ENCODE peak calls at places on chromosomes 16 and 17, in four cellular contexts. K, D, E and B are unnamed samples.

GRCh38 chr16:88914750-88915368 is 48.4 kb upstream of the PABPN1L start:
- DNase-seq in D (no peak), K (no peak), E (no peak), B (no peak)

GRCh38 chr16:21277927-21278706 is at the start of gene CRYM:
- DNase-seq in E (no peak), D (peak; percentile 87), K (peak; percentile 33), B (no peak)

GRCh38 chr17:20156196-20157077 is 147.3 kb downstream of the SPECC1 start:
- DNase-seq in E (no peak), D (no peak), K (peak; percentile 9), B (peak; percentile 21)

GRCh38 chr16:69924777-69925191 is 26.4 kb upstream of the CLEC18A start:
- DNase-seq in K (no peak), E (no peak), D (no peak), B (no peak)

GRCh38 chr17:56943505-56944125 is 17.2 kb downstream of the COIL start:
- DNase-seq in D (no peak), K (no peak), E (no peak), B (no peak)

GRCh38 chr16:85173077-85173980 is 61.1 kb upstream of the CIBAR2 start:
- DNase-seq in E (no peak), K (no peak), D (no peak), B (no peak)

GRCh38 chr17:81412490-81413093 is 17.3 kb downstream of the BAHCC1 start:
- DNase-seq in K (peak; percentile 58), D (no peak), E (no peak), B (peak; percentile 62)

GRCh38 chr17:40895106-40895730 is 10.2 kb upstream of the KRT20 start:
- DNase-seq in K (no peak), E (no peak), D (no peak), B (no peak)

GRCh38 chr17:81991684-81992513 is 14.5 kb downstream of the ASPSCR1 start:
- DNase-seq in K (no peak), D (peak; percentile 92), E (no peak), B (no peak)

GRCh38 chr16:11354407-11354732 is 9.1 kb downstream of the RMI2 start:
- DNase-seq in E (no peak), D (no peak), K (no peak), B (no peak)

GRCh38 chr16:7167651-7168050 is 165.0 kb upstream of the RBFOX1 start:
- DNase-seq in D (no peak), E (no peak), K (no peak), B (no peak)

GRCh38 chr17:75270218-75270965 is 639 bp downstream of the MIF4GD start:
- DNase-seq in D (peak; percentile 80), K (no peak), E (no peak), B (peak; percentile 50)

GRCh38 chr16:22161999-22162657 is at the start of gene SDR42E2:
- DNase-seq in D (peak; percentile 65), E (no peak), K (peak; percentile 30), B (peak; percentile 58)

GRCh38 chr16:15403392-15403995 is 7.9 kb downstream of the MPV17L start:
- DNase-seq in K (no peak), E (peak; percentile 40), D (no peak), B (no peak)

GRCh38 chr16:89450537-89450936 is 39.8 kb downstream of the ANKRD11 start:
- DNase-seq in K (no peak), E (no peak), D (no peak), B (no peak)

GRCh38 chr16:25633549-25633948 is 58.2 kb upstream of the HS3ST4 start:
- DNase-seq in D (no peak), E (no peak), K (no peak), B (no peak)

GRCh38 chr17:81980752-81981239 is 3.4 kb downstream of the ASPSCR1 start:
- DNase-seq in D (no peak), E (peak; percentile 22), K (no peak), B (no peak)

GRCh38 chr16:1323296-1324239 is 9.9 kb upstream of the BAIAP3 start:
- DNase-seq in E (no peak), D (no peak), K (no peak), B (no peak)

GRCh38 chr17:1643293-1643998 is 2.1 kb downstream of the SCARF1 start:
- DNase-seq in D (peak; percentile 91), E (no peak), K (peak; percentile 47), B (peak; percentile 55)

GRCh38 chr16:70341600-70341999 is 5.1 kb upstream of the DDX19A start:
- DNase-seq in E (no peak), K (no peak), D (no peak), B (no peak)

GRCh38 chr17:66255112-66255511 is 25.9 kb upstream of the APOH start:
- DNase-seq in E (peak; percentile 77), K (peak; percentile 2), D (no peak), B (no peak)

GRCh38 chr17:75499313-75500022 is 15.9 kb downstream of the CASKIN2 start:
- DNase-seq in K (no peak), D (no peak), E (no peak), B (no peak)

GRCh38 chr16:19294156-19294649 is 8.7 kb downstream of the CLEC19A start:
- DNase-seq in E (no peak), K (no peak), D (no peak), B (no peak)

GRCh38 chr17:49955157-49955556 is 13.8 kb upstream of the DLX4 start:
- DNase-seq in E (no peak), D (no peak), K (no peak), B (no peak)

GRCh38 chr17:73820686-73821448 is 176.6 kb upstream of the SDK2 start:
- DNase-seq in K (no peak), D (peak; percentile 51), E (no peak), B (no peak)

GRCh38 chr17:44959821-44960523 is 8.1 kb downstream of the C1QL1 start:
- DNase-seq in D (no peak), K (peak; percentile 32), E (no peak), B (peak; percentile 56)